ENCODE peak calls at places on chromosomes 13 and 19, in ten cellular contexts. Z is GM04504, O is choroid plexus epithelial cell, J is HS-5, Q is T-helper 2 cell, T is fibroblast of pulmonary artery, U is amniotic stem cell, K is kidney tubule cell, Y is fibroblast of the conjunctiva, A is HEK293T. P is an unnamed sample.

GRCh38 chr13:98641075-98641474 is 64.2 kb upstream of the STK24 start:
- DNase-seq in Z (no peak), Q (no peak), Y (no peak), U (no peak), A (no peak), O (no peak), J (no peak), K (no peak), T (no peak), P (no peak)

GRCh38 chr19:7575426-7576040 is 20.1 kb upstream of the CAMSAP3 start:
- DNase-seq in Z (no peak), Y (no peak), T (no peak), K (peak; percentile 15), Q (no peak), J (no peak), O (peak; percentile 21), U (no peak), A (no peak), P (peak; percentile 51)

GRCh38 chr13:49749852-49750251 is 42.6 kb downstream of the KPNA3 start:
- DNase-seq in Y (no peak), K (no peak), U (no peak), A (no peak), T (peak; percentile 7), J (no peak), O (peak; percentile 21), Q (no peak), Z (no peak), P (peak; percentile 58)

GRCh38 chr19:38392707-38393308 is 4.3 kb downstream of the SPRED3 start:
- DNase-seq in Z (no peak), O (peak; percentile 41), K (peak; percentile 49), A (no peak), Y (no peak), J (no peak), U (no peak), Q (no peak), T (peak; percentile 51), P (peak; percentile 45)

GRCh38 chr13:98089826-98090225 is 53.1 kb upstream of the FARP1 start:
- DNase-seq in A (no peak), U (no peak), Y (no peak), Q (no peak), J (no peak), K (no peak), Z (no peak), O (peak; percentile 21), T (peak; percentile 17), P (no peak)

GRCh38 chr13:76380436-76381065 is 505.7 kb downstream of the KCTD12 start:
- DNase-seq in Q (no peak), J (no peak), O (peak; percentile 33), A (no peak), T (peak; percentile 44), K (no peak), Y (no peak), Z (no peak), U (no peak), P (no peak)

GRCh38 chr13:72850959-72851677 is 69.2 kb downstream of the PIBF1 start:
- DNase-seq in U (no peak), K (peak; percentile 8), Q (no peak), T (no peak), Z (no peak), J (no peak), Y (no peak), A (no peak), O (no peak), P (no peak)

GRCh38 chr19:17328517-17329060 is 6.1 kb downstream of the ANO8 start:
- DNase-seq in Q (peak; percentile 43), U (no peak), J (no peak), K (no peak), A (no peak), Z (no peak), T (no peak), Y (no peak), O (no peak), P (no peak)

GRCh38 chr19:47670736-47671135 is 42.5 kb upstream of the EHD2 start:
- DNase-seq in Z (no peak), Q (no peak), A (no peak), O (no peak), Y (no peak), T (no peak), K (no peak), J (no peak), U (no peak), P (no peak)

GRCh38 chr19:46073268-46073922 is 32.6 kb upstream of the IGFL4 start:
- DNase-seq in A (no peak), Y (no peak), J (no peak), T (no peak), K (no peak), Z (no peak), Q (no peak), O (peak; percentile 47), U (no peak), P (no peak)

GRCh38 chr19:33100894-33101644 is 20.1 kb downstream of the GPATCH1 start:
- DNase-seq in Q (no peak), Z (no peak), Y (no peak), J (no peak), A (no peak), T (no peak), O (no peak), U (no peak), K (no peak), P (peak; percentile 60)

GRCh38 chr19:37925212-37925611 is 18.2 kb downstream of the SIPA1L3 start:
- DNase-seq in T (no peak), Y (no peak), U (no peak), J (no peak), Z (no peak), O (no peak), K (no peak), Q (no peak), A (no peak), P (no peak)

GRCh38 chr13:46119883-46120614 is 15.2 kb upstream of the CPB2 start:
- DNase-seq in U (no peak), Z (peak; percentile 18), A (peak; percentile 26), K (peak; percentile 84), T (peak; percentile 74), Q (no peak), O (peak; percentile 72), J (peak; percentile 18), Y (peak; percentile 30), P (peak; percentile 60)

GRCh38 chr19:41269055-41269454 is 4.9 kb downstream of the HNRNPUL1 start:
- DNase-seq in O (no peak), Z (no peak), U (no peak), A (no peak), Q (no peak), J (no peak), Y (no peak), T (no peak), K (no peak), P (no peak)

GRCh38 chr13:64480648-64481047 is 2749.5 kb downstream of the PCDH9 start:
- DNase-seq in Z (no peak), O (peak; percentile 12), T (no peak), J (no peak), Q (no peak), A (no peak), U (no peak), Y (no peak), K (no peak), P (no peak)

P was measured in epithelial cell of esophagus.